ENCODE peak calls at places on chromosomes 5 and 9, in nine cellular contexts. O, T, H, V, I, E, S, F and Y are unnamed samples.

GRCh38 chr5:17907094-17907493 is 272.8 kb downstream of the TAF11L14 start:
- DNase-seq in O (no peak), E (no peak), V (no peak), S (no peak), T (no peak), H (no peak), I (no peak), F (no peak), Y (no peak)

GRCh38 chr5:155189981-155190380 is 176.4 kb downstream of the KIF4B start:
- DNase-seq in I (peak; percentile 73), V (no peak), E (no peak), S (no peak), F (peak; percentile 36), T (no peak), O (no peak), H (no peak), Y (peak; percentile 9)

GRCh38 chr9:129525781-129526180 is 95.1 kb downstream of the C9orf50 start:
- DNase-seq in E (no peak), H (no peak), O (no peak), T (no peak), I (no peak), S (no peak), F (no peak), V (no peak), Y (no peak)

GRCh38 chr5:178538624-178539344 is 51.4 kb downstream of the COL23A1 start:
- DNase-seq in E (no peak), H (no peak), S (no peak), I (no peak), V (no peak), F (no peak), T (no peak), O (no peak), Y (no peak)

GRCh38 chr5:171418982-171419662 is at the start of gene FGF18:
- DNase-seq in V (peak; percentile 28), F (peak; percentile 97), E (peak; percentile 61), S (peak; percentile 54), H (peak; percentile 26), T (peak; percentile 33), O (peak; percentile 68), I (peak; percentile 56), Y (no peak)

GRCh38 chr5:158899792-158900191 is 199.9 kb downstream of the EBF1 start:
- DNase-seq in I (no peak), H (no peak), T (peak; percentile 40), F (no peak), V (no peak), O (peak; percentile 32), S (peak; percentile 51), E (no peak), Y (no peak)

GRCh38 chr9:94721754-94722153 is 4.7 kb upstream of the AOPEP start:
- DNase-seq in I (no peak), V (no peak), F (no peak), S (no peak), H (no peak), E (no peak), T (no peak), O (no peak), Y (no peak)

GRCh38 chr5:55308254-55308836 is 556 bp downstream of the MTREX start:
- DNase-seq in F (peak; percentile 42), I (peak; percentile 35), S (no peak), E (peak; percentile 17), V (peak; percentile 70), T (no peak), O (peak; percentile 12), H (no peak), Y (peak; percentile 6)

GRCh38 chr9:31253800-31254762 is 1130.4 kb upstream of the ACO1 start:
- DNase-seq in S (no peak), T (no peak), I (no peak), V (no peak), O (no peak), F (no peak), E (no peak), H (no peak), Y (no peak)

GRCh38 chr5:172907657-172908056 is 51.6 kb upstream of the RPL26L1 start:
- DNase-seq in F (no peak), V (no peak), T (no peak), E (no peak), S (no peak), I (no peak), H (no peak), O (no peak), Y (no peak)

GRCh38 chr5:173829826-173830225 is 58.3 kb upstream of the CPEB4 start:
- DNase-seq in H (no peak), T (no peak), O (peak; percentile 47), V (no peak), S (no peak), E (no peak), I (peak; percentile 63), F (no peak), Y (no peak)

GRCh38 chr9:105901514-105902109 is 207.3 kb downstream of the TMEM38B start:
- DNase-seq in I (peak; percentile 37), S (peak; percentile 29), T (no peak), O (peak; percentile 68), E (peak; percentile 43), V (peak; percentile 10), H (no peak), F (peak; percentile 40), Y (peak; percentile 80)

GRCh38 chr5:2744485-2744884 is 7.0 kb downstream of the IRX2 start:
- DNase-seq in F (no peak), S (no peak), V (no peak), O (no peak), I (no peak), H (no peak), T (no peak), E (no peak), Y (no peak)